ENCODE peak calls at places on chromosome 2, in six cellular contexts. P is lung; J is NCI-H1092; L is fibroblast of pulmonary artery; H is NCI-H1417; Z is activated CD8-positive, alpha-beta memory T cell treated with anti-CD3 and anti-CD28 coated beads for 48 hours. S is an unnamed sample.

GRCh38 chr2:49616800-49617199 is 462.5 kb upstream of the FSHR start:
- DNase-seq in L (peak), P (no peak), Z (no peak), H (peak), J (no peak), S (peak)

GRCh38 chr2:105584437-105585010 is 160.2 kb upstream of the NCK2 start:
- DNase-seq in L (no peak), J (no peak), Z (no peak), P (no peak), H (no peak), S (no peak)

GRCh38 chr2:40458271-40458794 is 6.4 kb upstream of the SLC8A1 start:
- DNase-seq in L (no peak), Z (no peak), H (peak), J (no peak), P (no peak), S (no peak)

GRCh38 chr2:239025081-239025801 is 177.4 kb downstream of the TWIST2 start:
- DNase-seq in J (no peak), P (no peak), L (peak), Z (no peak), H (no peak), S (no peak)

GRCh38 chr2:199692489-199692888 is 158.5 kb downstream of the FTCDNL1 start:
- DNase-seq in P (peak), H (peak), J (peak), L (no peak), Z (no peak), S (no peak)

GRCh38 chr2:159076233-159076632 is 107.8 kb downstream of the TANC1 start:
- DNase-seq in L (peak), H (no peak), J (no peak), P (no peak), Z (no peak), S (no peak)

GRCh38 chr2:61438670-61439069 is 32.2 kb downstream of the USP34 start:
- DNase-seq in J (no peak), H (no peak), P (no peak), L (no peak), Z (no peak), S (peak)

GRCh38 chr2:200416878-200417277 is 93.0 kb downstream of the KCTD18 start:
- DNase-seq in L (no peak), Z (no peak), P (no peak), J (no peak), H (no peak), S (no peak)

GRCh38 chr2:158686166-158686792 is 108.8 kb upstream of the DAPL1 start:
- DNase-seq in L (peak), Z (no peak), H (no peak), J (no peak), P (no peak), S (no peak)

GRCh38 chr2:236607471-236608307 is 38.1 kb downstream of the ACKR3 start:
- DNase-seq in P (no peak), L (peak), H (no peak), Z (no peak), J (no peak), S (peak)

GRCh38 chr2:163610817-163611556 is 124.8 kb downstream of the FIGN start:
- DNase-seq in H (no peak), Z (no peak), L (no peak), J (no peak), P (no peak), S (no peak)

GRCh38 chr2:23698733-23699391 is 228.1 kb downstream of the ATAD2B start:
- DNase-seq in Z (no peak), J (no peak), H (no peak), P (no peak), L (peak), S (no peak)

GRCh38 chr2:41933585-41934322 is 114.1 kb upstream of the PKDCC start:
- DNase-seq in H (no peak), J (no peak), L (peak), Z (no peak), P (no peak), S (peak)

GRCh38 chr2:64329848-64330247 is 124.1 kb upstream of the LGALSL start:
- DNase-seq in Z (no peak), J (no peak), P (no peak), L (peak), H (no peak), S (no peak)

GRCh38 chr2:177397501-177398289 is 5.1 kb downstream of the AGPS start:
- DNase-seq in H (no peak), L (peak), J (no peak), P (no peak), Z (no peak), S (peak)

GRCh38 chr2:43218550-43219382 is 7.6 kb downstream of the ZFP36L2 start:
- DNase-seq in P (peak), L (peak), Z (no peak), H (no peak), J (no peak), S (peak)

GRCh38 chr2:97911922-97912575 is 83.7 kb downstream of the TMEM131 start:
- DNase-seq in J (no peak), L (no peak), Z (no peak), P (no peak), H (no peak), S (no peak)

GRCh38 chr2:241810304-241811208 is 1.6 kb downstream of the NEU4 start:
- DNase-seq in L (no peak), Z (no peak), J (no peak), H (no peak), P (no peak), S (no peak)

GRCh38 chr2:158482594-158482993 is 25.8 kb downstream of the PKP4 start:
- DNase-seq in P (no peak), L (no peak), J (no peak), Z (no peak), H (no peak), S (no peak)

GRCh38 chr2:147688252-147688651 is 156.6 kb upstream of the ACVR2A start:
- DNase-seq in P (no peak), J (no peak), Z (no peak), L (no peak), H (no peak), S (peak)

GRCh38 chr2:10279472-10279870 is 23.2 kb upstream of the HPCAL1 start:
- DNase-seq in L (no peak), P (no peak), Z (no peak), J (no peak), H (no peak), S (no peak)

GRCh38 chr2:222413295-222413911 is 10.9 kb upstream of the SGPP2 start:
- DNase-seq in Z (no peak), L (no peak), P (no peak), J (no peak), H (no peak), S (no peak)

GRCh38 chr2:207885010-207885409 is 115.3 kb upstream of the FZD5 start:
- DNase-seq in L (no peak), J (no peak), Z (no peak), H (no peak), P (no peak), S (no peak)